ENCODE peak calls at places on chromosomes 3 and 15, in four cellular contexts. U is HCT116, O is OCI-LY7, B is hepatocyte. S is an unnamed sample.
A peak's percentile ranks its signal among the peaks of the same experiment; 100 is the strongest.

GRCh38 chr3:191235331-191236314 is 36.6 kb downstream of the OSTN start:
- DNase-seq in U (no peak), O (no peak), B (no peak), S (peak; percentile 73)

GRCh38 chr15:78830514-78831228 is 19.4 kb upstream of the ADAMTS7 start:
- DNase-seq in U (no peak), O (peak; percentile 25), B (no peak), S (peak; percentile 20)

GRCh38 chr15:49898097-49898496 is 220.9 kb downstream of the ATP8B4 start:
- DNase-seq in U (no peak), O (no peak), B (no peak), S (no peak)

GRCh38 chr3:139121513-139122220 is 77.0 kb upstream of the PRR23C start:
- DNase-seq in U (no peak), O (no peak), B (peak; percentile 63), S (peak; percentile 48)

GRCh38 chr15:79004336-79004735 is 59.5 kb upstream of the CTSH start:
- DNase-seq in U (peak; percentile 48), O (peak; percentile 93), B (peak; percentile 46), S (peak; percentile 72)

GRCh38 chr3:147409143-147410121 is at the start of gene ZIC1:
- DNase-seq in U (no peak), O (no peak), B (no peak), S (peak; percentile 96)

GRCh38 chr3:139378587-139378986 is 10.9 kb downstream of the COPB2 start:
- DNase-seq in U (no peak), O (no peak), B (no peak), S (no peak)

GRCh38 chr3:9196009-9196408 is 53.4 kb downstream of the SRGAP3 start:
- DNase-seq in U (no peak), O (no peak), B (no peak), S (no peak)

GRCh38 chr3:100634493-100635272 is 25.3 kb downstream of the ADGRG7 start:
- DNase-seq in U (peak; percentile 31), O (peak; percentile 17), B (peak; percentile 49), S (peak; percentile 24)

GRCh38 chr3:53816430-53816829 is 29.8 kb downstream of the CHDH start:
- DNase-seq in U (no peak), O (no peak), B (no peak), S (no peak)

GRCh38 chr3:169148448-169149348 is 514.8 kb downstream of the MECOM start:
- DNase-seq in U (no peak), O (no peak), B (no peak), S (peak; percentile 19)

GRCh38 chr3:126957776-126958637 is 24.9 kb upstream of the PLXNA1 start:
- DNase-seq in U (no peak), O (no peak), B (no peak), S (no peak)

GRCh38 chr3:134815519-134815918 is 20.5 kb downstream of the EPHB1 start:
- DNase-seq in U (no peak), O (no peak), B (no peak), S (no peak)

GRCh38 chr3:107206141-107206540 is 171.1 kb upstream of the CCDC54 start:
- DNase-seq in U (peak; percentile 37), O (peak; percentile 35), B (peak; percentile 56), S (peak; percentile 69)

GRCh38 chr3:107589454-107589853 is 66.7 kb downstream of the BBX start:
- DNase-seq in U (no peak), O (no peak), B (no peak), S (no peak)

GRCh38 chr3:37139567-37140052 is 34.8 kb downstream of the LRRFIP2 start:
- DNase-seq in U (no peak), O (no peak), B (peak; percentile 67), S (no peak)

GRCh38 chr3:42755681-42756578 is 17.1 kb downstream of the CCDC13 start:
- DNase-seq in U (no peak), O (peak; percentile 19), B (peak; percentile 67), S (peak; percentile 65)

GRCh38 chr3:159763466-159764210 is 225.0 kb upstream of the IL12A start:
- DNase-seq in U (peak; percentile 71), O (no peak), B (peak; percentile 88), S (peak; percentile 94)

GRCh38 chr15:62067448-62068044 is 769 bp downstream of the C2CD4A start:
- DNase-seq in U (no peak), O (no peak), B (peak; percentile 28), S (peak; percentile 49)

GRCh38 chr3:146067048-146067447 is 93.9 kb downstream of the PLOD2 start:
- DNase-seq in U (no peak), O (no peak), B (no peak), S (peak; percentile 76)

GRCh38 chr3:157174616-157175498 is 14.9 kb upstream of the CCNL1 start:
- DNase-seq in U (peak; percentile 99), O (peak; percentile 100), B (peak; percentile 100), S (peak; percentile 100)

GRCh38 chr3:22960326-22960984 is 242.7 kb upstream of the UBE2E2 start:
- DNase-seq in U (peak; percentile 16), O (peak; percentile 46), B (peak; percentile 72), S (peak; percentile 65)

GRCh38 chr3:51389423-51390183 is 1.5 kb upstream of the RBM15B start:
- DNase-seq in U (no peak), O (peak; percentile 77), B (peak; percentile 78), S (peak; percentile 74)

GRCh38 chr15:94526071-94526689 is 294.8 kb downstream of the MCTP2 start:
- DNase-seq in U (peak; percentile 19), O (peak; percentile 10), B (no peak), S (no peak)

GRCh38 chr3:59970384-59970783 is 920.6 kb upstream of the CFAP20DC start:
- DNase-seq in U (no peak), O (no peak), B (no peak), S (no peak)

GRCh38 chr3:137612293-137612692 is 151.8 kb upstream of the SOX14 start:
- DNase-seq in U (no peak), O (no peak), B (no peak), S (no peak)

GRCh38 chr3:66824450-66824849 is 173.7 kb upstream of the KBTBD8 start:
- DNase-seq in U (no peak), O (no peak), B (no peak), S (no peak)

GRCh38 chr15:50315814-50316630 is 39.0 kb downstream of the GABPB1 start:
- DNase-seq in U (peak; percentile 31), O (peak; percentile 52), B (peak; percentile 52), S (peak; percentile 71)

GRCh38 chr15:100763764-100764750 is 115.6 kb upstream of the ALDH1A3 start:
- DNase-seq in U (no peak), O (no peak), B (no peak), S (no peak)

GRCh38 chr3:42014949-42015533 is 53.1 kb upstream of the ULK4 start:
- DNase-seq in U (no peak), O (peak; percentile 64), B (no peak), S (peak; percentile 69)

GRCh38 chr15:93152264-93152884 is 63.4 kb upstream of the RGMA start:
- DNase-seq in U (no peak), O (no peak), B (no peak), S (no peak)

GRCh38 chr3:170493712-170494182 is 75.1 kb downstream of the CLDN11 start:
- DNase-seq in U (no peak), O (no peak), B (no peak), S (peak; percentile 76)

GRCh38 chr15:59116141-59116540 is 11.2 kb downstream of the CCNB2 start:
- DNase-seq in U (no peak), O (no peak), B (no peak), S (peak; percentile 81)

GRCh38 chr3:24493951-24494615 is 567 bp downstream of the THRB start:
- DNase-seq in U (no peak), O (no peak), B (peak; percentile 77), S (peak; percentile 71)

GRCh38 chr3:176992565-176992964 is 204.7 kb downstream of the TBL1XR1 start:
- DNase-seq in U (no peak), O (no peak), B (no peak), S (no peak)

GRCh38 chr15:78306176-78306774 is 6.9 kb upstream of the SKIC8 start:
- DNase-seq in U (no peak), O (no peak), B (peak; percentile 52), S (peak; percentile 77)

GRCh38 chr3:116020495-116020894 is 397.2 kb downstream of the GAP43 start:
- DNase-seq in U (no peak), O (no peak), B (no peak), S (peak; percentile 83)

GRCh38 chr3:67291287-67292252 is 293.5 kb downstream of the KBTBD8 start:
- DNase-seq in U (no peak), O (no peak), B (no peak), S (no peak)

GRCh38 chr3:158668506-158668905 is 3.9 kb downstream of the LXN start:
- DNase-seq in U (no peak), O (no peak), B (no peak), S (peak; percentile 43)

GRCh38 chr3:45915518-45916231 is 27.6 kb upstream of the CXCR6 start:
- DNase-seq in U (peak; percentile 7), O (no peak), B (peak; percentile 59), S (peak; percentile 98)
- H3K27ac ChIP-seq in U (no peak overlapping the region), O (no peak overlapping the region), B (no peak overlapping the region), S (no peak overlapping the region)

DNA sequence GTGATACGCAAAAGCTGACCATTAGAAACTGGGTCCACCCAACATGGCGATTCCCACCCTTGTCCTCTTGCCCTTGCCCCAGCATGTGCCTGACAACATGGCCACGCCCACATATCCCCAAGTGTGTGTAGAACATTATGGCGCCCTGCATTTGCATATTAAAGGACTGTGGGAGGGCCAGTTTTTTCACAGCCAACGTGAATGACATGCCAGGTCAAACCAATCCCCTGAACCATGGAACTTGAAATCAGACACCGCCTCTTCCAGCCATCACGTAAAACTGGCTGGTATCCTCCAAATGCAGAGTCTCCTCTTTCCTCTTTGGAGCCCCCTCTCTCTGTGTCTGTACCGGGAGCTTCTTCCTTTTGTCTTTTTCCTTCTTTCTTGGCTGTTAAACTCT is 156.7 kb upstream of the EPHA6 start:
- DNase-seq in U (no peak), O (no peak), B (no peak), S (no peak)
- TF ChIP-seq EZH2phosphoT487 in U (no peak), O (no peak), B (no peak), S (no peak)

GRCh38 chr3:128167973-128168674 is 14.8 kb downstream of the EEFSEC start:
- DNase-seq in U (no peak), O (no peak), B (peak; percentile 39), S (no peak)

GRCh38 chr3:128168830-128169229 is 15.5 kb downstream of the EEFSEC start:
- DNase-seq in U (no peak), O (no peak), B (no peak), S (no peak)

GRCh38 chr3:128173849-128174248 is 20.6 kb downstream of the EEFSEC start:
- DNase-seq in U (no peak), O (no peak), B (no peak), S (no peak)

GRCh38 chr3:128173241-128173640 is 20.0 kb downstream of the EEFSEC start:
- DNase-seq in U (no peak), O (no peak), B (no peak), S (no peak)

GRCh38 chr3:128170866-128171516 is 17.7 kb downstream of the EEFSEC start:
- DNase-seq in U (peak; percentile 56), O (peak; percentile 23), B (peak; percentile 86), S (peak; percentile 92)
- H3K4me1 ChIP-seq in U (peaks cover 7% of the 10 kb centered on the region), O (peaks cover 14% of the 10 kb centered on the region), B (peaks cover 33% of the 10 kb centered on the region), S (no peaks in the 10 kb centered on the region)

GRCh38 chr15:99324700-99325099 is 73.4 kb downstream of the LRRC28 start:
- DNase-seq in U (no peak), O (no peak), B (no peak), S (no peak)

GRCh38 chr15:99326235-99326634 is 75.0 kb downstream of the LRRC28 start:
- DNase-seq in U (no peak), O (no peak), B (peak; percentile 14), S (no peak)

GRCh38 chr15:99331366-99331765 is 80.1 kb downstream of the LRRC28 start:
- DNase-seq in U (no peak), O (no peak), B (no peak), S (peak; percentile 29)

GRCh38 chr15:99324082-99324620 is 72.9 kb downstream of the LRRC28 start:
- DNase-seq in U (peak; percentile 76), O (no peak), B (no peak), S (peak; percentile 93)

GRCh38 chr15:99328673-99329072 is 77.4 kb downstream of the LRRC28 start:
- DNase-seq in U (no peak), O (no peak), B (no peak), S (no peak)
- H3K27ac ChIP-seq in U (no peak overlapping the region), O (no peak overlapping the region), B (no peak overlapping the region), S (no peak overlapping the region)

S was measured in GM23248.